ENCODE peak calls at places on chromosome 19, in seven cellular contexts. T is bronchial epithelial cell, A is PC-3, M is vagina, X is astrocyte, G is tibial nerve, B is uterus. C is an unnamed sample. For H3K36me3, the result is how much of the 10 kb centered on the place peaks cover.

GRCh38 chr19:14459703-14460102 is 15.5 kb downstream of the PTGER1 start:
- DNase-seq in T (no peak), A (no peak), M (no peak), X (no peak), G (no peak), B (no peak), C (no peak)

GRCh38 chr19:2744113-2744512 is 4.3 kb upstream of the SLC39A3 start:
- DNase-seq in T (no peak), A (no peak), M (no peak), X (no peak), G (no peak), B (no peak), C (no peak)

GRCh38 chr19:7658219-7658686 is 10.6 kb upstream of the RETN start:
- DNase-seq in T (no peak), A (no peak), M (no peak), X (no peak), G (no peak), B (no peak), C (no peak)

GRCh38 chr19:57279418-57280164 is 694 bp upstream of the ZNF460 start:
- DNase-seq in T (peak), A (peak), M (peak), X (peak), G (peak), B (peak), C (peak)

GRCh38 chr19:38417146-38417543 is 8.9 kb downstream of the RASGRP4 start:
- DNase-seq in T (no peak), A (no peak), M (no peak), X (no peak), G (no peak), B (no peak), C (no peak)

GRCh38 chr19:23817519-23817918 is 58.8 kb upstream of the ZNF681 start:
- DNase-seq in T (peak), A (peak), M (no peak), X (peak), G (no peak), B (peak), C (no peak)

GRCh38 chr19:8461891-8462290 is 17.1 kb downstream of the HNRNPM start:
- DNase-seq in T (no peak), A (no peak), M (no peak), X (no peak), G (no peak), B (no peak), C (no peak)

GRCh38 chr19:48501961-48502719 is 9.5 kb downstream of the LMTK3 start:
- DNase-seq in T (peak), A (peak), M (no peak), X (no peak), G (no peak), B (no peak), C (peak)

GRCh38 chr19:2549701-2550191 is 73.8 kb downstream of the GADD45B start:
- DNase-seq in T (no peak), A (peak), M (no peak), X (peak), G (peak), B (peak), C (no peak)

GRCh38 chr19:17180997-17181702 is 34.0 kb upstream of the USE1 start:
- DNase-seq in T (no peak), A (no peak), M (no peak), X (no peak), G (no peak), B (no peak), C (no peak)

GRCh38 chr19:56974554-56975207 is 134.2 kb upstream of the PEG3 start:
- DNase-seq in T (no peak), A (no peak), M (no peak), X (no peak), G (no peak), B (no peak), C (no peak)

GRCh38 chr19:6769006-6769637 is 1.9 kb upstream of the SH2D3A start:
- DNase-seq in T (no peak), A (peak), M (no peak), X (no peak), G (no peak), B (no peak), C (no peak)

GRCh38 chr19:30457484-30457883 is 85.3 kb downstream of the ZNF536 start:
- DNase-seq in T (no peak), A (no peak), M (no peak), X (no peak), G (no peak), B (no peak), C (no peak)

GRCh38 chr19:55096061-55096701 is 20.5 kb downstream of the EPS8L1 start:
- DNase-seq in T (no peak), A (no peak), M (no peak), X (no peak), G (no peak), B (no peak), C (no peak)

GRCh38 chr19:5880604-5881078 is 10.3 kb upstream of the FUT5 start:
- DNase-seq in T (peak), A (no peak), M (no peak), X (peak), G (no peak), B (peak), C (no peak)

GRCh38 chr19:16715613-16716012 is 4.0 kb upstream of the NWD1 start:
- DNase-seq in T (no peak), A (no peak), M (no peak), X (no peak), G (no peak), B (no peak), C (no peak)

GRCh38 chr19:12596927-12597548 is 13.6 kb downstream of the ZNF490 start:
- DNase-seq in T (no peak), A (no peak), M (no peak), X (no peak), G (no peak), B (no peak), C (no peak)

GRCh38 chr19:731000-731399 is 19.9 kb upstream of the MISP start:
- DNase-seq in T (no peak), A (no peak), M (no peak), X (no peak), G (no peak), B (no peak), C (no peak)

GRCh38 chr19:3459322-3459881 is 20.9 kb downstream of the SMIM24 start:
- DNase-seq in T (no peak), A (no peak), M (peak), X (peak), G (peak), B (peak), C (peak)

GRCh38 chr19:55462722-55463121 is 1.3 kb upstream of the ISOC2 start:
- DNase-seq in T (no peak), A (no peak), M (no peak), X (no peak), G (no peak), B (no peak), C (no peak)

GRCh38 chr19:58573658-58574164 is 576 bp upstream of the MZF1 start:
- DNase-seq in T (no peak), A (no peak), M (no peak), X (no peak), G (no peak), B (no peak), C (no peak)

GRCh38 chr19:3047307-3048189 is 14.7 kb downstream of the TLE5 start:
- DNase-seq in T (peak), A (peak), M (no peak), X (peak), G (peak), B (peak), C (no peak)

GRCh38 chr19:18292810-18293641 is 11.6 kb upstream of the JUND start:
- DNase-seq in T (no peak), A (peak), M (no peak), X (peak), G (peak), B (peak), C (no peak)

GRCh38 chr19:44576843-44577565 is 36.4 kb upstream of the IGSF23 start:
- DNase-seq in T (peak), A (peak), M (no peak), X (peak), G (no peak), B (no peak), C (no peak)

GRCh38 chr19:55703790-55704215 is 28.8 kb downstream of the EPN1 start:
- DNase-seq in T (no peak), A (no peak), M (no peak), X (no peak), G (no peak), B (no peak), C (no peak)

GRCh38 chr19:11380653-11381534 is 3.2 kb downstream of the EPOR start:
- DNase-seq in T (peak), A (peak), M (peak), X (peak), G (peak), B (peak), C (peak)
- H3K4me3 ChIP-seq in T (peak), A (peak), M (peak), X (peak), G (peak), B (peak), C (peak)

GRCh38 chr19:19407640-19407933 is 2.1 kb downstream of the GATAD2A start:
- DNase-seq in T (no peak), A (no peak), M (no peak), X (no peak), G (no peak), B (no peak), C (no peak)

GRCh38 chr19:19405919-19406877 is 723 bp downstream of the GATAD2A start:
- DNase-seq in T (no peak), A (peak), M (no peak), X (peak), G (no peak), B (peak), C (no peak)

GRCh38 chr19:19404879-19405860 is at the start of gene GATAD2A:
- DNase-seq in T (peak), A (peak), M (peak), X (peak), G (peak), B (peak), C (peak)

GRCh38 chr19:19409235-19410030 is 4.0 kb downstream of the GATAD2A start:
- DNase-seq in T (peak), A (peak), M (no peak), X (no peak), G (no peak), B (no peak), C (no peak)

DNA sequence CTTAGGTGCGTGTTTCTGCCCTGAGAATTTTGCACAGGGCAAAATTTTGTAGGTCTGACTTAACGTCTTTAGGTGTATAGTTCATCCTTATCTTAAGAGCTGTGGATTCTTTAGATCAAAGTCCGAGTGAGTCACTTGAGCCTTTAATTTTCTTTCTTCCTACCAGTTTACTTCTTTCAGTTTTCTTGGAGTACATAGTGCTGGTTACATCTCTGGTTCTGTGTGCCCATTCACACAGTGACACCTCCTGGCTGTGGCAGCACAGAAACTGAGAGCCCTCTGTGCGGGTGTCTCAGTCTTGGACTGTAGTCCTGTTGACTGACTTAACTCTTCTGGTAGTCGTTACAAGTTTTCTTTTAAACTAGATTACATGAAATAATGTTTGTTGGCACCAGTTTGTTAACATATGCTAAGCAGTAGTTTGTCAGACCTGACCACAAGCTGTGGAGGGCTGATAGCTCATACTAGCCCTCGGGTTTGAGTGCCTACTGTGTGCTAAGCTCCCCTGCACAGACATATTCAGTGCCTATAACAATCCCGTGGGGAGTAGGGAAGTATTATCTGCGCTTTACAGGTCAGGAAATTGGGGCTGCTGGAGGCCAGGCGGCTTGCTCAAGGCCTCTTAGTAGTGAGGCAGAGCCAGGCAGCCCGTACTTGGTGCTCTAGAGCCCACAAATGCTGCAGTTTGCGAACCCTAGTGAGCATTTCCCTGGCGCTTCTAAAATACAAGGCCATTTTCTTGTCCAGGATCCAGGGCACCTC is 1.6 kb downstream of the GATAD2A start:
- DNase-seq in T (peak), A (peak), M (no peak), X (peak), G (no peak), B (no peak), C (no peak)
- TF ChIP-seq CTCF in T (peak), A (peak), M (no peak), X (peak), G (peak), B (peak), C (peak)

GRCh38 chr19:47070756-47071155 is 22.3 kb upstream of the TMEM160 start:
- DNase-seq in T (no peak), A (no peak), M (no peak), X (no peak), G (no peak), B (no peak), C (no peak)

GRCh38 chr19:47074621-47075020 is 26.2 kb upstream of the TMEM160 start:
- DNase-seq in T (no peak), A (no peak), M (no peak), X (no peak), G (no peak), B (no peak), C (no peak)

GRCh38 chr19:47073574-47073973 is 25.1 kb upstream of the TMEM160 start:
- DNase-seq in T (no peak), A (no peak), M (no peak), X (no peak), G (no peak), B (no peak), C (no peak)

GRCh38 chr19:47071731-47072130 is 23.3 kb upstream of the TMEM160 start:
- DNase-seq in T (no peak), A (no peak), M (no peak), X (no peak), G (no peak), B (no peak), C (no peak)

GRCh38 chr19:47072323-47072722 is 23.9 kb upstream of the TMEM160 start:
- DNase-seq in T (no peak), A (no peak), M (no peak), X (no peak), G (no peak), B (no peak), C (no peak)
- H3K36me3 ChIP-seq in T (under half), A (under half), M (under half), X (under half), G (under half), B (under half), C (under half)

GRCh38 chr19:40723661-40724254 is 6.8 kb downstream of the ITPKC start:
- DNase-seq in T (no peak), A (no peak), M (no peak), X (no peak), G (no peak), B (no peak), C (no peak)

GRCh38 chr19:40724315-40724714 is 7.4 kb downstream of the ITPKC start:
- DNase-seq in T (no peak), A (no peak), M (no peak), X (no peak), G (no peak), B (no peak), C (no peak)

GRCh38 chr19:40719414-40719894 is 2.5 kb downstream of the ITPKC start:
- DNase-seq in T (no peak), A (no peak), M (no peak), X (no peak), G (no peak), B (no peak), C (no peak)

GRCh38 chr19:40721140-40721486 is 4.2 kb downstream of the ITPKC start:
- DNase-seq in T (no peak), A (no peak), M (no peak), X (no peak), G (no peak), B (no peak), C (no peak)

GRCh38 chr19:40721936-40722661 is 5.2 kb downstream of the ITPKC start:
- DNase-seq in T (peak), A (peak), M (no peak), X (peak), G (no peak), B (no peak), C (no peak)
- H3K4me3 ChIP-seq in T (no peak), A (peak), M (peak), X (no peak), G (peak), B (peak), C (no peak)

GRCh38 chr19:10979950-10980349 is 19.1 kb downstream of the SMARCA4 start:
- DNase-seq in T (no peak), A (no peak), M (no peak), X (no peak), G (no peak), B (no peak), C (no peak)
- TF ChIP-seq CTCF in T (no peak), A (no peak), M (no peak), X (no peak), G (no peak), B (no peak), C (no peak)

C was measured in kidney epithelial cell.